ENCODE peak calls at places on chromosome 10, in eight cellular contexts. B is activated CD8-positive, alpha-beta memory T cell treated with anti-CD3 and anti-CD28 coated beads for 24 hours; P is ureter; F is non-pigmented ciliary epithelial cell; D is suprapubic skin; N is brain microvascular endothelial cell; S is GM04503; Y is NCI-H1092 treated with DMSO at 0.1 percent for 48 hours. I is an unnamed sample.

GRCh38 chr10:110426294-110427153 is 71.2 kb upstream of the DUSP5 start:
- DNase-seq in B (no peak), P (no peak), F (peak), D (no peak), N (peak), S (peak), Y (no peak), I (no peak)

GRCh38 chr10:96299383-96299782 is 4.9 kb upstream of the DNTT start:
- DNase-seq in B (no peak), P (no peak), F (no peak), D (no peak), N (no peak), S (no peak), Y (peak), I (no peak)

GRCh38 chr10:80165173-80165572 is 32.6 kb downstream of the PLAC9 start:
- DNase-seq in B (no peak), P (no peak), F (no peak), D (no peak), N (peak), S (no peak), Y (no peak), I (no peak)

GRCh38 chr10:61454541-61454940 is 1.4 kb upstream of the TMEM26 start:
- DNase-seq in B (no peak), P (no peak), F (no peak), D (no peak), N (no peak), S (no peak), Y (no peak), I (no peak)

GRCh38 chr10:71729023-71729649 is 9.6 kb upstream of the C10orf105 start:
- DNase-seq in B (no peak), P (peak), F (no peak), D (peak), N (no peak), S (no peak), Y (no peak), I (peak)

GRCh38 chr10:126504761-126505112 is 116.5 kb upstream of the ADAM12 start:
- DNase-seq in B (no peak), P (no peak), F (no peak), D (no peak), N (no peak), S (no peak), Y (no peak), I (no peak)

GRCh38 chr10:70271996-70272924 is 11.5 kb downstream of the NPFFR1 start:
- DNase-seq in B (no peak), P (no peak), F (no peak), D (peak), N (no peak), S (no peak), Y (no peak), I (no peak)

GRCh38 chr10:94571528-94571927 is 25.9 kb downstream of the HELLS start:
- DNase-seq in B (no peak), P (no peak), F (peak), D (no peak), N (peak), S (no peak), Y (no peak), I (no peak)

GRCh38 chr10:4064489-4064888 is 279.5 kb upstream of the KLF6 start:
- DNase-seq in B (no peak), P (no peak), F (no peak), D (no peak), N (no peak), S (no peak), Y (no peak), I (no peak)

GRCh38 chr10:118522791-118523498 is 72.5 kb downstream of the PRLHR start:
- DNase-seq in B (no peak), P (no peak), F (peak), D (no peak), N (peak), S (no peak), Y (no peak), I (no peak)

GRCh38 chr10:5293691-5294550 is 70.8 kb upstream of the UCN3 start:
- DNase-seq in B (peak), P (no peak), F (no peak), D (no peak), N (peak), S (no peak), Y (peak), I (no peak)

GRCh38 chr10:60943372-60944158 is 420 bp downstream of the RHOBTB1 start:
- DNase-seq in B (peak), P (peak), F (no peak), D (peak), N (peak), S (no peak), Y (peak), I (no peak)

GRCh38 chr10:70528726-70529362 is 50.3 kb downstream of the PALD1 start:
- DNase-seq in B (no peak), P (no peak), F (no peak), D (no peak), N (peak), S (no peak), Y (no peak), I (no peak)

GRCh38 chr10:122163182-122164027 is 107.7 kb upstream of the BTBD16 start:
- DNase-seq in B (no peak), P (no peak), F (no peak), D (no peak), N (no peak), S (no peak), Y (peak), I (no peak)

GRCh38 chr10:110162749-110163148 is 44.7 kb upstream of the MXI1 start:
- DNase-seq in B (no peak), P (no peak), F (no peak), D (no peak), N (no peak), S (no peak), Y (no peak), I (no peak)

GRCh38 chr10:71697938-71698709 is 21.5 kb downstream of the C10orf105 start:
- DNase-seq in B (peak), P (no peak), F (no peak), D (no peak), N (no peak), S (no peak), Y (no peak), I (no peak)

GRCh38 chr10:87589653-87590052 is 70.0 kb upstream of the PAPSS2 start:
- DNase-seq in B (no peak), P (no peak), F (peak), D (no peak), N (peak), S (no peak), Y (no peak), I (no peak)

GRCh38 chr10:20598590-20598989 is 298.5 kb downstream of the NEBL start:
- DNase-seq in B (no peak), P (no peak), F (peak), D (peak), N (peak), S (no peak), Y (no peak), I (peak)

GRCh38 chr10:131078131-131078881 is 233.2 kb downstream of the TCERG1L start:
- DNase-seq in B (no peak), P (no peak), F (no peak), D (no peak), N (no peak), S (no peak), Y (no peak), I (no peak)

GRCh38 chr10:34815174-34816066 is at the start of gene PARD3:
- DNase-seq in B (no peak), P (peak), F (no peak), D (peak), N (no peak), S (no peak), Y (peak), I (no peak)

GRCh38 chr10:7971949-7972348 is 82.5 kb upstream of the GATA3 start:
- DNase-seq in B (no peak), P (no peak), F (no peak), D (no peak), N (no peak), S (no peak), Y (no peak), I (no peak)

GRCh38 chr10:118057351-118057750 is 10.6 kb upstream of the RAB11FIP2 start:
- DNase-seq in B (no peak), P (no peak), F (no peak), D (no peak), N (no peak), S (no peak), Y (no peak), I (no peak)

GRCh38 chr10:95482501-95483248 is 78.5 kb downstream of the SORBS1 start:
- DNase-seq in B (no peak), P (no peak), F (no peak), D (no peak), N (no peak), S (no peak), Y (no peak), I (no peak)

GRCh38 chr10:61217851-61218565 is 235.2 kb downstream of the TMEM26 start:
- DNase-seq in B (no peak), P (no peak), F (no peak), D (no peak), N (no peak), S (no peak), Y (no peak), I (no peak)

GRCh38 chr10:101579516-101579870 is 8.6 kb downstream of the POLL start:
- DNase-seq in B (no peak), P (no peak), F (no peak), D (no peak), N (no peak), S (no peak), Y (no peak), I (no peak)

GRCh38 chr10:31317652-31318381 is 1.2 kb upstream of the ZEB1 start:
- DNase-seq in B (no peak), P (peak), F (no peak), D (no peak), N (no peak), S (no peak), Y (no peak), I (no peak)

GRCh38 chr10:58700576-58700975 is 187.9 kb downstream of the BICC1 start:
- DNase-seq in B (no peak), P (no peak), F (no peak), D (no peak), N (no peak), S (no peak), Y (no peak), I (no peak)

GRCh38 chr10:100998991-100999741 is 442 bp upstream of the LZTS2 start:
- DNase-seq in B (peak), P (peak), F (no peak), D (peak), N (peak), S (no peak), Y (peak), I (no peak)

GRCh38 chr10:25725917-25726716 is 207.9 kb upstream of the MYO3A start:
- DNase-seq in B (no peak), P (no peak), F (peak), D (no peak), N (peak), S (peak), Y (peak), I (peak)

GRCh38 chr10:102796407-102797176 is 40.6 kb downstream of the CYP17A1 start:
- DNase-seq in B (peak), P (peak), F (no peak), D (peak), N (peak), S (no peak), Y (no peak), I (no peak)

GRCh38 chr10:119306964-119307363 is 99.6 kb downstream of the GRK5 start:
- DNase-seq in B (no peak), P (no peak), F (no peak), D (no peak), N (no peak), S (no peak), Y (no peak), I (no peak)

GRCh38 chr10:99733366-99733765 is 1.3 kb downstream of the CUTC start:
- DNase-seq in B (no peak), P (no peak), F (no peak), D (no peak), N (no peak), S (no peak), Y (no peak), I (no peak)

GRCh38 chr10:61662794-61663259 is at the start of gene CABCOCO1:
- DNase-seq in B (no peak), P (peak), F (no peak), D (peak), N (peak), S (peak), Y (peak), I (no peak)

GRCh38 chr10:123147635-123148413 is at the start of gene HMX2:
- DNase-seq in B (peak), P (no peak), F (no peak), D (no peak), N (no peak), S (no peak), Y (peak), I (no peak)

GRCh38 chr10:70579234-70580002 is 23.1 kb downstream of the PRF1 start:
- DNase-seq in B (no peak), P (no peak), F (no peak), D (peak), N (no peak), S (no peak), Y (no peak), I (no peak)

GRCh38 chr10:119693262-119693957 is 32.4 kb upstream of the INPP5F start:
- DNase-seq in B (no peak), P (no peak), F (no peak), D (no peak), N (no peak), S (no peak), Y (no peak), I (no peak)

I was measured in epithelial cell of proximal tubule.